ENCODE peak calls at places on chromosomes 7 and 10, in four cellular contexts. T is effector memory CD4-positive, alpha-beta T cell; H is colonic mucosa; U is brain microvascular endothelial cell. S is an unnamed sample. For H3K27me3 and H3K36me3, the result is how much of the 10 kb centered on the place peaks cover.

GRCh38 chr10:96984512-96985225 is 152.6 kb downstream of the LCOR start:
- DNase-seq in T (no peak), H (no peak), U (no peak), S (no peak)

GRCh38 chr7:158097511-158098124 is 490.0 kb downstream of the PTPRN2 start:
- DNase-seq in T (no peak), H (no peak), U (no peak), S (no peak)

GRCh38 chr7:40230086-40230485 is 95.3 kb downstream of the SUGCT start:
- DNase-seq in T (no peak), H (no peak), U (peak), S (no peak)

GRCh38 chr7:32335107-32335506 is 155.1 kb downstream of the LSM5 start:
- DNase-seq in T (no peak), H (no peak), U (peak), S (no peak)

GRCh38 chr10:26296351-26296750 is 79.8 kb downstream of the GAD2 start:
- DNase-seq in T (no peak), H (no peak), U (no peak), S (no peak)

GRCh38 chr7:40711706-40712105 is 576.9 kb downstream of the SUGCT start:
- DNase-seq in T (no peak), H (no peak), U (no peak), S (no peak)

GRCh38 chr10:124802313-124802675 is 675 bp downstream of the ABRAXAS2 start:
- DNase-seq in T (no peak), H (no peak), U (no peak), S (no peak)

GRCh38 chr10:47020491-47020890 is 109.3 kb downstream of the PTPN20 start:
- DNase-seq in T (no peak), H (no peak), U (peak), S (no peak)

GRCh38 chr10:26890956-26891355 is 30.2 kb upstream of the ABI1 start:
- DNase-seq in T (peak), H (peak), U (peak), S (peak)

GRCh38 chr10:32163076-32163773 is 107.0 kb upstream of the KIF5B start:
- DNase-seq in T (no peak), H (no peak), U (no peak), S (no peak)

GRCh38 chr7:24192053-24192452 is 91.9 kb upstream of the NPY start:
- DNase-seq in T (no peak), H (no peak), U (no peak), S (no peak)

DNA sequence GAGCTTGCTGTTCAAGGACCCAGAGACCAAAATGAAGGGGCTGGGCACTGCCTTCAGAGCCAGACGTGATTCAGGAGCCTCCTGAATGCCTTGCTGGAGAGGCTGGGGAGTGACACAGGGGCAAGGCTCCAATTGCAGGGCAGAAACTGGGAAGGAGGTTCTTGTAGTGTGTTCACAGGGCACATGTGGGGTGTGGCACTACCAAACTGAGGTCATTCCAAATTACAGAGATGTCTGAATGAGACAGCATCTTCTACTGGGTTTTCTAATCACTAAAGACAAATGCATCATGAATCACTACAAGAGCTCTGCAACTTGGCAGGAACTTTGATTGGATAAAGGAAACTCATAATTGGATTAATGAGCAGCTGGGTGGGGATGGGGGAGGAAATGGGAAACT is 17.8 kb downstream of the CRTAC1 start:
- DNase-seq in T (no peak), H (no peak), U (no peak), S (no peak)
- H3K27me3 ChIP-seq in T (under half), H (under half), U (under half), S (under half)

GRCh38 chr7:116571037-116571436 is 46.2 kb downstream of the CAV1 start:
- DNase-seq in T (no peak), H (no peak), U (peak), S (no peak)
- H3K27ac ChIP-seq in T (no peak), H (no peak), U (peak), S (no peak)

GRCh38 chr7:65960351-65961074 is 21.5 kb downstream of the GUSB start:
- DNase-seq in T (no peak), H (no peak), U (no peak), S (no peak)
- H3K36me3 ChIP-seq in T (half or more), H (under half), U (under half), S (half or more)

DNA sequence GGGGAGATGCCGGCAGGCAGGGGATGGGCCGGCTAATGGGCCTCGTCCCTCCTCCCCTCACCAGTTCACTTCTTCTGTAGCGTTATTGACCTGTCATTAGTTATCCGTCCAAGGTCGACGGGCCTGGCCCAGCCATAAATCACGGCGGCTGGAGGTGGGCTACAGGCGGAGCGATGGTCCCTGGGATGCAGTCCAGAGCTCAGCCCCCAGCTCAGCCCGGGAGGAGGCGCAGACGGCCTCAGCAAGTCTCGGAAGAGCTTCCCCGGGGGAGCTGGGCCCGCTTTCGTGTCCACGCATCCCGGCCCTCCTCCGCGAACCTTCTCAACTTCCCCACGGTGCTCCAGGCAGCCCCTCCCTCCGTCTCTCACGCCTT is 18.6 kb downstream of the POLL start:
- DNase-seq in T (no peak), H (no peak), U (no peak), S (no peak)
- H3K27me3 ChIP-seq in T (under half), H (under half), U (under half), S (under half)

DNA sequence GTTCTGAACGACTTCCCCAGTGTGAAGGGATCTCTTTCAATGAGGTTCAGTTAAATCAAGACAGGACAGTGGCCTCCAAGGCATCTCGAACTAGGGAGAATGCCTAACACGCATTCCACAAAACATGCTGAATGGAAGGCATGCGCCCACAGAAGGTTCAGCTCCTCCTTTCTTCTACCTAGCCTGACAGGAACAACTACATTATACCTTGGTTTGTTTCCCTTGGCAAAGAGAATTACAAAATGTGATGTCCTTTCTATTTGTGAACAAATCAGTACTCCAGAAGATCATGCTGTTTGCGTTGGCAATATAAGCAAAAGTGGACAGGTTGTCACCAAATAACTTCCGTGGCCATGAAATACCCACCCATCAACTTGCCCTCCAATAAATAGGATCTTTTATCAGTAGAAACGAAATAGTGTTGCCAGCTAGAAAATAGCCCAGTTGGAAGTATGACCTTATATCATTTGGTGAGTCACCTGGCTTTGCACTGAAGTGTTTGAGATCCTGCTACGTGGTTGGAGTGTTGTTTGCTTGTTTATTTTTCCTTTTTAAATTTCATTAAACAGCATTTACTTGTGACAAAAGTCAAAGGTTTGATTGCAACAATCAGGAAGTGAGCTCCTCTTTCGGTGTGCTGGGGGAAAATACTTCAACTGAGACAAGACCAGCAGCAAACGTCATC is 117.0 kb upstream of the FAM204A start:
- DNase-seq in T (no peak), H (no peak), U (no peak), S (no peak)
- H3K27ac ChIP-seq in T (no peak), H (no peak), U (no peak), S (no peak)

S was measured in CD4-positive, CD25-positive, alpha-beta regulatory T cell.